ENCODE peak calls at places on chromosomes 6 and 20, in five cellular contexts. Q, V, L, R and I are unnamed samples.

GRCh38 chr6:13877116-13877515 is 47.6 kb upstream of the RNF182 start:
- DNase-seq in L (no peak), Q (peak; percentile 14), R (no peak), V (peak; percentile 10), I (no peak)

GRCh38 chr20:57114290-57115005 is 152.0 kb downstream of the BMP7 start:
- DNase-seq in V (no peak), Q (no peak), L (no peak), R (no peak), I (no peak)

GRCh38 chr6:16809753-16810358 is 48.6 kb upstream of the ATXN1 start:
- DNase-seq in R (no peak), Q (no peak), L (no peak), V (no peak), I (no peak)

GRCh38 chr6:26249959-26250805 is 114.8 kb upstream of the BTN3A2 start:
- DNase-seq in Q (peak; percentile 76), R (peak; percentile 77), V (no peak), L (no peak), I (no peak)

GRCh38 chr6:70166088-70166958 is 136.6 kb downstream of the COL9A1 start:
- DNase-seq in Q (peak; percentile 46), V (peak; percentile 1), L (no peak), R (no peak), I (peak; percentile 3)

GRCh38 chr6:43076928-43077809 is 1.1 kb downstream of the PTK7 start:
- DNase-seq in Q (peak; percentile 44), L (no peak), V (no peak), R (peak; percentile 40), I (no peak)

GRCh38 chr6:4974962-4975361 is 28.9 kb downstream of the RPP40 start:
- DNase-seq in R (no peak), V (no peak), Q (no peak), L (no peak), I (no peak)

GRCh38 chr20:37918035-37918434 is 15.1 kb downstream of the VSTM2L start:
- DNase-seq in V (no peak), Q (no peak), L (no peak), R (no peak), I (no peak)

GRCh38 chr20:8557711-8558110 is 425.6 kb downstream of the PLCB1 start:
- DNase-seq in R (no peak), V (no peak), Q (peak; percentile 80), L (no peak), I (no peak)

GRCh38 chr20:38889792-38890496 is 36.3 kb upstream of the FAM83D start:
- DNase-seq in V (no peak), Q (no peak), R (no peak), L (no peak), I (no peak)

GRCh38 chr6:38160831-38161230 is 341.3 kb downstream of the ZFAND3 start:
- DNase-seq in V (no peak), R (no peak), Q (no peak), L (no peak), I (no peak)

GRCh38 chr20:40056186-40056585 is 632.9 kb downstream of the MAFB start:
- DNase-seq in V (no peak), L (no peak), R (no peak), Q (no peak), I (no peak)

GRCh38 chr6:2938632-2939083 is 32.7 kb downstream of the SERPINB6 start:
- DNase-seq in R (peak; percentile 3), L (no peak), V (no peak), Q (peak; percentile 17), I (no peak)

GRCh38 chr20:17612287-17612974 is 42.6 kb downstream of the DSTN start:
- DNase-seq in V (no peak), R (peak; percentile 41), Q (peak; percentile 81), L (peak; percentile 93), I (no peak)

GRCh38 chr20:3042621-3043020 is 801 bp upstream of the GNRH2 start:
- DNase-seq in L (peak; percentile 85), R (no peak), V (no peak), Q (no peak), I (no peak)

GRCh38 chr6:55980627-55981211 is 105.3 kb upstream of the BMP5 start:
- DNase-seq in L (no peak), V (no peak), R (no peak), Q (peak; percentile 68), I (no peak)

GRCh38 chr6:85472744-85473143 is 22.9 kb downstream of the NT5E start:
- DNase-seq in R (no peak), L (no peak), V (no peak), Q (peak; percentile 55), I (no peak)

GRCh38 chr6:16591681-16592549 is 169.3 kb downstream of the ATXN1 start:
- DNase-seq in V (no peak), L (no peak), R (no peak), Q (no peak), I (no peak)

GRCh38 chr20:32427996-32428395 is 69.9 kb downstream of the ASXL1 start:
- DNase-seq in V (no peak), R (no peak), L (no peak), Q (no peak), I (no peak)

GRCh38 chr6:52876056-52876787 is 33.3 kb downstream of the GSTA3 start:
- DNase-seq in R (no peak), V (no peak), L (no peak), Q (peak; percentile 10), I (no peak)

GRCh38 chr6:168221000-168221399 is 98.6 kb downstream of the DACT2 start:
- DNase-seq in R (peak; percentile 10), Q (no peak), V (no peak), L (no peak), I (no peak)

GRCh38 chr6:159174263-159174974 is 5.2 kb downstream of the FNDC1 start:
- DNase-seq in L (peak; percentile 77), R (peak; percentile 39), V (peak; percentile 18), Q (peak; percentile 78), I (no peak)

GRCh38 chr20:37336369-37337207 is 9.4 kb upstream of the SRC start:
- DNase-seq in Q (peak; percentile 58), L (no peak), V (no peak), R (no peak), I (no peak)

GRCh38 chr6:18654821-18655220 is 267.7 kb downstream of the RNF144B start:
- DNase-seq in R (no peak), Q (no peak), V (no peak), L (no peak), I (no peak)

GRCh38 chr20:62281161-62281933 is 21.4 kb upstream of the ADRM1 start:
- DNase-seq in Q (no peak), R (no peak), L (no peak), V (no peak), I (no peak)

DNA sequence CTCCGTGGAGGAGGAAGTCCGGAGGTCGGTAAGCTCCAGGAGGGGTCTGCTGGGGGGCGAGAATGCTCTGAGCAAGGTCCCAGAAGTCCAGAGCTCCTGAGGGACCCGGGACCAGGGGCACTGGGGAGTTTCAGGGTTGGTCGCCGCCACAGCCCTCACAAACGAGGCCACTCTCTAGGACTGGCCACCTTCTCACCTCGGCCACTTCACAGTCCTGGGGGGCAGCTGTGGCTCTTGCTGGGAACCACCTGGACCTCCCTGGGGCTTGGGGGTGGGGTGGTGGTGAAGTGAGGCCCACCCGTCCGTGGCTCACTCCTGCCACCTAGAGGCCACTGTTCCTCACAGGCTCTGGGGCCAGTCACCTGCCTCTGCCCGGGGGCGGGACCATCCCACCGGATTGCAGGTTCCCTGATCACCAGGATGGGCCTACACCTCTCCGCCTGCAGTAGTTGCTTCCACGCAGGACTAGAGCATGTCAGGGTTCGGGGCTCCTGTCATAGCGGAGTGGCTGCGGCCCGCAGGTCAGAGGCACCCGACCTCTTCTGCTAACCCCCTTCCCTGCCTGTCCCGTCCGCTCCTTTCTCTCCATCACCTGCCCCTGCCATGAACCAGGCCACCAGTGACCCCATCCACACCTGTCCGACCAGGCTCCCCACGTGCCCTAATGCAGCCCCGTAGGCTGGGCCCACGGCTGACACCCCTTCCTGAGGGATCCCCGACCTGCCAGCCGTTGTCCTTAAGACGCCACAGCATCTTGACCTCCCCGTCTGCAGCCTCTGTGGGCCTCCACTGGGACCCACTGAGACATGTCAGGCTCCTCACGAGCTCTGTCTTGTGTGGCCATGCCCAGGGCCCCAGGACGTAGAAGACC is 5.1 kb upstream of the TCEA2 start:
- DNase-seq in R (peak; percentile 43), Q (peak; percentile 70), V (no peak), L (no peak), I (no peak)
- TF ChIP-seq CTCF in R (peak; percentile 72), Q (peak; percentile 84), V (peak; percentile 84), L (peak; percentile 56), I (peak; percentile 88)

GRCh38 chr6:126267621-126268020 is 72.3 kb upstream of the CENPW start:
- DNase-seq in V (no peak), R (no peak), Q (peak; percentile 34), L (no peak), I (no peak)
- TF ChIP-seq CTCF in V (no peak), R (no peak), Q (no peak), L (no peak), I (no peak)

DNA sequence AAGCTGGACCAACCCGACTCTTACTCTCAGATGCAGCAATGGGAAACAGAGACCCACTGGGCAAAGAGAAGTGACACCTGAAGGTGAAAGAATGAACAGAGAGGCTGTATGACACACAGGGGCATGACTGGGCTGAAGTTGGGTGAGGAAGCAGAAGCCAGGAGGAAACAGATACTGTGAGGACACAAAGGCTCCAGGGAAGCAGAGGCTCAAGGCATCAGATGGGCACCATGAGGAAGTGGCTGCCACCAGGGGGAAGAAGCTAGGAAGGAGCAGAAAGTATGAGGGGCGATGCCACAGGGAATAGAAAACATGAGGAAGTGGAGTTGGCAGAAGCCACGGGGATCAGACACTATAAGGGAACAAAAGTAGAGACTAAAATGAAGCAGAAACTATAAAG is 30.9 kb upstream of the OCSTAMP start:
- DNase-seq in L (no peak), V (no peak), Q (no peak), R (no peak), I (no peak)
- TF ChIP-seq CTCF in L (no peak), V (no peak), Q (no peak), R (no peak), I (no peak)

DNA sequence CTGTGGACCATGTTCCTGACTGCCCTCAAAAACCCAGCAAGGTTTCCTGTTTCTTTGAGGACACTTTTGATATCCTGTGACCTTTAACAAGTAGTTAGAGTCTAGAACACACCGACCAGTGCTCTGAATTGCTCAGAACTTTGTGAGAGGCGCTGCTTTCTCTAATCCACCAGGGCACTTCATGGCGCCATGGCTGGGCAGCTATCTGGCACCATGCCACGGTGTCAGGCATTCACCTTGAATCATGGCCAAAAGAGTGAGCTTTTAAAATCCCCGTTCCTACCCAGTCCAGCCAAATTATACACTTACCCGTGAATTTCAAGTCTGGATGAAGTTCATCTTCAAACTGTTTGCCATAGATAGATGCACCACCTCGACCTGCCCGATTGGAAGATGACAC is 17.0 kb upstream of the CPNE5 start:
- DNase-seq in Q (no peak), R (no peak), V (no peak), L (no peak), I (no peak)
- TF ChIP-seq CTCF in Q (no peak), R (no peak), V (no peak), L (no peak), I (no peak)

GRCh38 chr6:116100419-116101297 is at the start of gene NT5DC1:
- DNase-seq in R (peak; percentile 73), Q (peak; percentile 71), L (peak; percentile 91), V (no peak), I (peak; percentile 4)
- TF ChIP-seq CTCF in R (peak; percentile 24), Q (no peak), L (peak; percentile 16), V (peak; percentile 31), I (peak; percentile 19)